ENCODE peak calls at places on chromosomes 1 and 21, in six cellular contexts. C, T, W, Y, H and J are unnamed samples.

GRCh38 chr21:33539612-33540011 is 2.3 kb downstream of the GART start:
- DNase-seq in C (no peak), T (no peak), W (no peak), Y (no peak), H (no peak), J (no peak)

GRCh38 chr1:37483785-37484184 is 9.4 kb downstream of the ZC3H12A start:
- DNase-seq in C (no peak), T (no peak), W (peak), Y (no peak), H (no peak), J (no peak)

GRCh38 chr1:46065405-46065804 is 67.0 kb downstream of the PIK3R3 start:
- DNase-seq in C (no peak), T (no peak), W (no peak), Y (no peak), H (no peak), J (no peak)

GRCh38 chr1:196400478-196401453 is 207.5 kb downstream of the KCNT2 start:
- DNase-seq in C (no peak), T (peak), W (peak), Y (no peak), H (peak), J (peak)

GRCh38 chr1:115782571-115783281 is 14.2 kb upstream of the CASQ2 start:
- DNase-seq in C (no peak), T (peak), W (no peak), Y (no peak), H (no peak), J (no peak)

GRCh38 chr1:177311111-177311510 is 140.4 kb downstream of the BRINP2 start:
- DNase-seq in C (no peak), T (no peak), W (no peak), Y (no peak), H (no peak), J (no peak)

GRCh38 chr1:89594096-89594740 is 38.7 kb upstream of the LRRC8C start:
- DNase-seq in C (no peak), T (no peak), W (no peak), Y (no peak), H (no peak), J (no peak)

GRCh38 chr21:41958886-41959563 is 5.2 kb upstream of the C2CD2 start:
- DNase-seq in C (no peak), T (no peak), W (peak), Y (no peak), H (no peak), J (peak)

GRCh38 chr1:2499986-2500596 is 24.0 kb downstream of the PLCH2 start:
- DNase-seq in C (no peak), T (no peak), W (no peak), Y (no peak), H (no peak), J (no peak)

GRCh38 chr1:165827199-165828102 is at the start of gene UCK2:
- DNase-seq in C (peak), T (peak), W (peak), Y (peak), H (peak), J (peak)

GRCh38 chr1:223844962-223845809 is 561 bp downstream of the TP53BP2 start:
- DNase-seq in C (peak), T (peak), W (peak), Y (peak), H (peak), J (no peak)

GRCh38 chr1:150164224-150164623 is 14.5 kb downstream of the PLEKHO1 start:
- DNase-seq in C (no peak), T (no peak), W (no peak), Y (no peak), H (no peak), J (peak)

GRCh38 chr1:29551123-29551522 is 314.8 kb downstream of the PTPRU start:
- DNase-seq in C (no peak), T (no peak), W (no peak), Y (no peak), H (no peak), J (no peak)

GRCh38 chr1:178030452-178030851 is 60.6 kb upstream of the SEC16B start:
- DNase-seq in C (no peak), T (no peak), W (peak), Y (no peak), H (no peak), J (no peak)

GRCh38 chr1:23593042-23593521 is 33.8 kb upstream of the ID3 start:
- DNase-seq in C (no peak), T (no peak), W (no peak), Y (no peak), H (no peak), J (no peak)

GRCh38 chr1:185044387-185044786 is 971 bp upstream of the RNF2 start:
- DNase-seq in C (no peak), T (no peak), W (no peak), Y (no peak), H (no peak), J (no peak)

GRCh38 chr1:240522122-240522822 is 89.7 kb downstream of the GREM2 start:
- DNase-seq in C (peak), T (no peak), W (no peak), Y (no peak), H (no peak), J (no peak)

GRCh38 chr1:10415211-10415930 is 14.9 kb upstream of the CENPS start:
- DNase-seq in C (no peak), T (peak), W (no peak), Y (no peak), H (peak), J (peak)

GRCh38 chr21:42302292-42302650 is 12.9 kb downstream of the TFF3 start:
- DNase-seq in C (no peak), T (no peak), W (no peak), Y (no peak), H (no peak), J (no peak)

GRCh38 chr1:50615036-50615750 is 191.9 kb upstream of the DMRTA2 start:
- DNase-seq in C (no peak), T (no peak), W (no peak), Y (no peak), H (no peak), J (no peak)

GRCh38 chr21:45512626-45513002 is 29.6 kb downstream of the SLC19A1 start:
- DNase-seq in C (no peak), T (no peak), W (peak), Y (no peak), H (no peak), J (peak)

GRCh38 chr21:23507501-23507900 is 2099.8 kb downstream of the MRPL39 start:
- DNase-seq in C (no peak), T (no peak), W (no peak), Y (no peak), H (no peak), J (no peak)

GRCh38 chr1:207833956-207834660 is 76.8 kb downstream of the CD34 start:
- DNase-seq in C (no peak), T (no peak), W (no peak), Y (no peak), H (no peak), J (no peak)

GRCh38 chr1:43994794-43995790 is 3.7 kb downstream of the CCDC24 start:
- DNase-seq in C (no peak), T (peak), W (no peak), Y (no peak), H (no peak), J (no peak)

GRCh38 chr1:69824932-69825331 is 257.2 kb downstream of the LRRC7 start:
- DNase-seq in C (no peak), T (peak), W (peak), Y (no peak), H (no peak), J (no peak)

GRCh38 chr1:239011382-239011781 is 375.0 kb upstream of the CHRM3 start:
- DNase-seq in C (no peak), T (no peak), W (no peak), Y (no peak), H (no peak), J (no peak)